ENCODE peak calls at places on chromosomes 7 and 10, in ten cellular contexts. I is germinal center; J is memory B cell; X is T-cell; U is mucosa of gallbladder; H is activated naive CD4-positive, alpha-beta T cell treated with anti-CD3 and anti-CD28 coated beads for 36 hours; F is lung; C is NCI-H1092; D is HFFc6; K is AG09309. W is an unnamed sample.

GRCh38 chr10:87816163-87816841 is 1.7 kb downstream of the ATAD1 start:
- DNase-seq in J (no peak), F (no peak), C (no peak), X (no peak), H (no peak), I (no peak), U (no peak), K (no peak), D (no peak), W (no peak)

GRCh38 chr10:122276611-122277205 is 5.6 kb downstream of the BTBD16 start:
- DNase-seq in U (no peak), X (no peak), I (no peak), H (no peak), D (peak; percentile 65), C (no peak), F (no peak), J (no peak), K (no peak), W (no peak)

GRCh38 chr7:1027285-1028043 is 16.9 kb upstream of the GPR146 start:
- DNase-seq in C (no peak), J (no peak), H (no peak), I (no peak), U (no peak), X (no peak), K (no peak), D (peak; percentile 22), F (no peak), W (peak; percentile 63)

GRCh38 chr7:1144269-1144771 is 15.7 kb downstream of the ZFAND2A start:
- DNase-seq in J (no peak), H (no peak), I (peak; percentile 41), F (no peak), C (peak; percentile 53), K (no peak), X (no peak), U (no peak), D (peak; percentile 12), W (peak; percentile 18)

GRCh38 chr10:69345402-69345801 is 67.1 kb downstream of the HK1 start:
- DNase-seq in X (no peak), J (no peak), D (no peak), K (no peak), U (no peak), C (peak; percentile 48), H (no peak), F (no peak), I (no peak), W (no peak)

GRCh38 chr7:132666076-132666775 is 90.0 kb upstream of the PLXNA4 start:
- DNase-seq in J (no peak), I (no peak), K (no peak), H (peak; percentile 22), U (no peak), X (no peak), F (no peak), D (no peak), C (no peak), W (peak; percentile 21)

GRCh38 chr10:110783509-110784103 is 88.1 kb upstream of the PDCD4 start:
- DNase-seq in D (no peak), F (no peak), X (peak; percentile 84), J (no peak), H (peak; percentile 89), U (no peak), I (no peak), C (no peak), K (no peak), W (peak; percentile 47)

GRCh38 chr7:140160308-140160707 is 16.5 kb downstream of the KDM7A start:
- DNase-seq in K (no peak), H (no peak), F (no peak), X (no peak), I (no peak), U (no peak), D (no peak), J (no peak), C (no peak), W (no peak)

GRCh38 chr7:98334077-98334476 is 52.6 kb downstream of the BRI3 start:
- DNase-seq in U (no peak), J (no peak), H (no peak), X (no peak), C (no peak), F (no peak), I (no peak), D (peak; percentile 13), K (no peak), W (no peak)

GRCh38 chr7:153414288-153414629 is 637.9 kb upstream of the DPP6 start:
- DNase-seq in I (no peak), H (no peak), J (no peak), F (no peak), X (no peak), D (no peak), U (no peak), C (no peak), K (no peak), W (no peak)

GRCh38 chr7:36391436-36392198 is 2.0 kb downstream of the ANLN start:
- DNase-seq in U (no peak), C (no peak), D (no peak), X (no peak), J (no peak), K (no peak), H (peak; percentile 31), I (peak; percentile 19), F (no peak), W (no peak)

GRCh38 chr10:36703179-36703578 is 422.2 kb upstream of the ANKRD30A start:
- DNase-seq in F (no peak), U (no peak), D (no peak), I (no peak), C (no peak), X (no peak), K (no peak), J (no peak), H (no peak), W (no peak)

GRCh38 chr10:34996843-34997242 is 93.3 kb downstream of the CUL2 start:
- DNase-seq in J (no peak), F (peak; percentile 39), D (no peak), I (no peak), K (peak; percentile 89), U (peak; percentile 13), C (no peak), X (no peak), H (no peak), W (peak; percentile 74)

W was measured in iris pigment epithelial cell.